ENCODE peak calls at places on chromosomes 12 and 14, in ten cellular contexts. H is dorsolateral prefrontal cortex; A is H7; B is DMS79; U is stimulated activated CD4-positive, alpha-beta T cell treated with anti-CD3 and anti-CD28 coated beads, TNF-alpha, amount 100 ng/mL, for 48 hours; S is SK-N-DZ; Q is NCI-H345; Y is germinal center; G is AG10803; P is WERI-Rb-1. I is an unnamed sample.

GRCh38 chr12:99852666-99853065 is 132.1 kb downstream of the ANKS1B start:
- DNase-seq in H (no peak), A (no peak), B (no peak), U (no peak), S (no peak), Q (peak; percentile 75), Y (no peak), G (no peak), P (no peak), I (no peak)

GRCh38 chr14:67541448-67542387 is 8.6 kb downstream of the PLEKHH1 start:
- DNase-seq in H (no peak), A (peak; percentile 67), B (no peak), U (no peak), S (no peak), Q (no peak), Y (no peak), G (no peak), P (no peak), I (peak; percentile 20)

GRCh38 chr14:57753821-57754220 is 112.1 kb downstream of the SLC35F4 start:
- DNase-seq in H (no peak), A (no peak), B (no peak), U (no peak), S (no peak), Q (no peak), Y (no peak), G (no peak), P (no peak), I (no peak)

GRCh38 chr14:56805992-56806737 is 4.1 kb downstream of the OTX2 start:
- DNase-seq in H (no peak), A (peak; percentile 63), B (no peak), U (no peak), S (no peak), Q (no peak), Y (no peak), G (no peak), P (peak; percentile 22), I (no peak)

GRCh38 chr14:21095430-21096205 is 2.8 kb downstream of the ZNF219 start:
- DNase-seq in H (no peak), A (peak; percentile 50), B (no peak), U (no peak), S (no peak), Q (no peak), Y (no peak), G (peak; percentile 63), P (peak; percentile 66), I (peak; percentile 54)

GRCh38 chr12:18749381-18749957 is 11.6 kb downstream of the CAPZA3 start:
- DNase-seq in H (no peak), A (no peak), B (no peak), U (no peak), S (no peak), Q (no peak), Y (no peak), G (peak; percentile 91), P (no peak), I (no peak)

GRCh38 chr12:49750027-49750977 is 8.9 kb downstream of the TMBIM6 start:
- DNase-seq in H (no peak), A (no peak), B (no peak), U (peak; percentile 61), S (no peak), Q (no peak), Y (no peak), G (peak; percentile 86), P (no peak), I (peak; percentile 41)

GRCh38 chr12:59803735-59804134 is 207.9 kb downstream of the SLC16A7 start:
- DNase-seq in H (no peak), A (no peak), B (no peak), U (no peak), S (no peak), Q (no peak), Y (no peak), G (peak; percentile 25), P (no peak), I (no peak)

GRCh38 chr12:753401-754237 is 1.2 kb downstream of the WNK1 start:
- DNase-seq in H (no peak), A (peak; percentile 73), B (peak; percentile 25), U (peak; percentile 24), S (peak; percentile 48), Q (peak; percentile 20), Y (peak; percentile 52), G (no peak), P (peak; percentile 37), I (peak; percentile 45)

GRCh38 chr14:50225067-50225973 is 6.1 kb downstream of the SOS2 start:
- DNase-seq in H (no peak), A (no peak), B (peak; percentile 37), U (no peak), S (no peak), Q (no peak), Y (no peak), G (peak; percentile 89), P (no peak), I (peak; percentile 81)

GRCh38 chr14:35534884-35535793 is 1.2 kb downstream of the INSM2 start:
- DNase-seq in H (no peak), A (peak; percentile 87), B (peak; percentile 25), U (peak; percentile 37), S (peak; percentile 42), Q (peak; percentile 18), Y (peak; percentile 57), G (peak; percentile 49), P (peak; percentile 30), I (peak; percentile 77)

GRCh38 chr12:25979563-25979962 is 21.1 kb downstream of the RASSF8 start:
- DNase-seq in H (no peak), A (no peak), B (no peak), U (no peak), S (no peak), Q (no peak), Y (no peak), G (peak; percentile 46), P (no peak), I (no peak)

GRCh38 chr12:56957229-56958052 is at the start of gene RDH16:
- DNase-seq in H (no peak), A (no peak), B (peak; percentile 20), U (no peak), S (no peak), Q (peak; percentile 27), Y (no peak), G (no peak), P (no peak), I (no peak)

GRCh38 chr12:18861287-18861858 is 123.5 kb downstream of the CAPZA3 start:
- DNase-seq in H (no peak), A (no peak), B (no peak), U (no peak), S (peak; percentile 37), Q (peak; percentile 2), Y (no peak), G (no peak), P (no peak), I (peak; percentile 60)

GRCh38 chr14:103646189-103646588 is 17.2 kb downstream of the KLC1 start:
- DNase-seq in H (no peak), A (no peak), B (no peak), U (no peak), S (no peak), Q (no peak), Y (no peak), G (no peak), P (no peak), I (no peak)

GRCh38 chr12:32303171-32303570 is 96.2 kb upstream of the FGD4 start:
- DNase-seq in H (no peak), A (no peak), B (no peak), U (no peak), S (no peak), Q (no peak), Y (no peak), G (peak; percentile 28), P (no peak), I (no peak)

GRCh38 chr14:54175298-54175942 is 218.8 kb upstream of the BMP4 start:
- DNase-seq in H (no peak), A (peak; percentile 53), B (peak; percentile 8), U (peak; percentile 9), S (peak; percentile 69), Q (peak; percentile 76), Y (peak; percentile 33), G (peak; percentile 62), P (peak; percentile 55), I (peak; percentile 94)

GRCh38 chr12:66130267-66131066 is at the start of gene LLPH:
- DNase-seq in H (peak; percentile 85), A (peak; percentile 83), B (peak; percentile 56), U (peak; percentile 84), S (peak; percentile 90), Q (peak; percentile 94), Y (peak; percentile 90), G (peak; percentile 85), P (peak; percentile 88), I (peak; percentile 88)

GRCh38 chr12:107091381-107091780 is 2.0 kb downstream of the CRY1 start:
- DNase-seq in H (no peak), A (no peak), B (no peak), U (no peak), S (no peak), Q (no peak), Y (no peak), G (peak; percentile 75), P (no peak), I (peak; percentile 66)

GRCh38 chr12:118183711-118184110 is 47.8 kb downstream of the PEBP1 start:
- DNase-seq in H (no peak), A (no peak), B (no peak), U (no peak), S (no peak), Q (no peak), Y (no peak), G (peak; percentile 16), P (no peak), I (peak; percentile 72)

GRCh38 chr14:96053600-96054381 is 14.6 kb downstream of the C14orf132 start:
- DNase-seq in H (peak; percentile 74), A (no peak), B (no peak), U (no peak), S (no peak), Q (no peak), Y (no peak), G (peak; percentile 97), P (peak; percentile 34), I (no peak)

GRCh38 chr12:101087903-101088302 is 122.1 kb downstream of the SLC5A8 start:
- DNase-seq in H (no peak), A (no peak), B (no peak), U (no peak), S (no peak), Q (no peak), Y (no peak), G (no peak), P (no peak), I (no peak)